ENCODE peak calls at places on chromosomes 12 and 14, in nine cellular contexts. One of them, this sample, is unnamed.

GRCh38 chr12:108311605-108312004 is 27.5 kb downstream of the CMKLR1 start:
- DNase-seq in lower leg skin: no peak
- DNase-seq in brain microvascular endothelial cell: no peak
- DNase-seq in choroid plexus epithelial cell: no peak
- DNase-seq in fibroblast of mammary gland: no peak
- DNase-seq in CD4-positive, alpha-beta T cell: no peak
- DNase-seq in A549: no peak
- DNase-seq in tibial nerve: no peak
- DNase-seq in AG09309: no peak
- DNase-seq in this sample: no peak

GRCh38 chr12:19369691-19370148 is 69.6 kb upstream of the AEBP2 start:
- DNase-seq in lower leg skin: no peak
- DNase-seq in brain microvascular endothelial cell: peak; percentile 13
- DNase-seq in choroid plexus epithelial cell: peak; percentile 25
- DNase-seq in fibroblast of mammary gland: peak; percentile 75
- DNase-seq in CD4-positive, alpha-beta T cell: no peak
- DNase-seq in A549: no peak
- DNase-seq in tibial nerve: no peak
- DNase-seq in AG09309: peak; percentile 66
- DNase-seq in this sample: no peak

GRCh38 chr12:14200598-14200997 is 164.9 kb upstream of the ATF7IP start:
- DNase-seq in lower leg skin: no peak
- DNase-seq in brain microvascular endothelial cell: no peak
- DNase-seq in choroid plexus epithelial cell: no peak
- DNase-seq in fibroblast of mammary gland: no peak
- DNase-seq in CD4-positive, alpha-beta T cell: no peak
- DNase-seq in A549: no peak
- DNase-seq in tibial nerve: no peak
- DNase-seq in AG09309: no peak
- DNase-seq in this sample: no peak

GRCh38 chr14:27845241-27845850 is 921.2 kb upstream of the FOXG1 start:
- DNase-seq in lower leg skin: no peak
- DNase-seq in brain microvascular endothelial cell: no peak
- DNase-seq in choroid plexus epithelial cell: no peak
- DNase-seq in fibroblast of mammary gland: no peak
- DNase-seq in CD4-positive, alpha-beta T cell: no peak
- DNase-seq in A549: no peak
- DNase-seq in tibial nerve: no peak
- DNase-seq in AG09309: no peak
- DNase-seq in this sample: no peak

GRCh38 chr14:20413785-20414117 is 450 bp upstream of the TEP1 start:
- DNase-seq in lower leg skin: peak; percentile 77
- DNase-seq in brain microvascular endothelial cell: no peak
- DNase-seq in choroid plexus epithelial cell: peak; percentile 17
- DNase-seq in fibroblast of mammary gland: no peak
- DNase-seq in CD4-positive, alpha-beta T cell: no peak
- DNase-seq in A549: no peak
- DNase-seq in tibial nerve: no peak
- DNase-seq in AG09309: no peak
- DNase-seq in this sample: no peak

GRCh38 chr14:64198021-64198420 is 96.2 kb downstream of the ESR2 start:
- DNase-seq in lower leg skin: no peak
- DNase-seq in brain microvascular endothelial cell: no peak
- DNase-seq in choroid plexus epithelial cell: no peak
- DNase-seq in fibroblast of mammary gland: no peak
- DNase-seq in CD4-positive, alpha-beta T cell: no peak
- DNase-seq in A549: no peak
- DNase-seq in tibial nerve: no peak
- DNase-seq in AG09309: no peak
- DNase-seq in this sample: no peak

GRCh38 chr14:27367345-27367744 is 769.5 kb upstream of the NOVA1 start:
- DNase-seq in lower leg skin: no peak
- DNase-seq in brain microvascular endothelial cell: no peak
- DNase-seq in choroid plexus epithelial cell: no peak
- DNase-seq in fibroblast of mammary gland: no peak
- DNase-seq in CD4-positive, alpha-beta T cell: no peak
- DNase-seq in A549: no peak
- DNase-seq in tibial nerve: no peak
- DNase-seq in AG09309: no peak
- DNase-seq in this sample: no peak

GRCh38 chr12:50567926-50568325 is 63.1 kb downstream of the DIP2B start:
- DNase-seq in lower leg skin: no peak
- DNase-seq in brain microvascular endothelial cell: no peak
- DNase-seq in choroid plexus epithelial cell: peak; percentile 82
- DNase-seq in fibroblast of mammary gland: peak; percentile 39
- DNase-seq in CD4-positive, alpha-beta T cell: no peak
- DNase-seq in A549: no peak
- DNase-seq in tibial nerve: no peak
- DNase-seq in AG09309: no peak
- DNase-seq in this sample: no peak

GRCh38 chr12:127147724-127148123 is 1119.2 kb upstream of the TMEM132C start:
- DNase-seq in lower leg skin: no peak
- DNase-seq in brain microvascular endothelial cell: no peak
- DNase-seq in choroid plexus epithelial cell: no peak
- DNase-seq in fibroblast of mammary gland: no peak
- DNase-seq in CD4-positive, alpha-beta T cell: no peak
- DNase-seq in A549: no peak
- DNase-seq in tibial nerve: no peak
- DNase-seq in AG09309: no peak
- DNase-seq in this sample: no peak

GRCh38 chr12:13981296-13981962 is at the start of gene GRIN2B:
- DNase-seq in lower leg skin: no peak
- DNase-seq in brain microvascular endothelial cell: no peak
- DNase-seq in choroid plexus epithelial cell: no peak
- DNase-seq in fibroblast of mammary gland: peak; percentile 1
- DNase-seq in CD4-positive, alpha-beta T cell: no peak
- DNase-seq in A549: peak; percentile 19
- DNase-seq in tibial nerve: no peak
- DNase-seq in AG09309: no peak
- DNase-seq in this sample: no peak

GRCh38 chr12:132544173-132544468 is 54.2 kb downstream of the FBRSL1 start:
- DNase-seq in lower leg skin: no peak
- DNase-seq in brain microvascular endothelial cell: no peak
- DNase-seq in choroid plexus epithelial cell: no peak
- DNase-seq in fibroblast of mammary gland: no peak
- DNase-seq in CD4-positive, alpha-beta T cell: no peak
- DNase-seq in A549: no peak
- DNase-seq in tibial nerve: no peak
- DNase-seq in AG09309: no peak
- DNase-seq in this sample: no peak
- TF ChIP-seq CTCF in lower leg skin: no peak
- TF ChIP-seq CTCF in brain microvascular endothelial cell: peak; percentile 54
- TF ChIP-seq CTCF in choroid plexus epithelial cell: peak; percentile 24
- TF ChIP-seq CTCF in fibroblast of mammary gland: no peak
- TF ChIP-seq CTCF in CD4-positive, alpha-beta T cell: no peak
- TF ChIP-seq CTCF in A549: no peak
- TF ChIP-seq CTCF in tibial nerve: no peak
- TF ChIP-seq CTCF in AG09309: no peak
- TF ChIP-seq CTCF in this sample: no peak

GRCh38 chr12:106894774-106895173 is 60.9 kb upstream of the TMEM263 start:
- DNase-seq in lower leg skin: no peak
- DNase-seq in brain microvascular endothelial cell: no peak
- DNase-seq in choroid plexus epithelial cell: no peak
- DNase-seq in fibroblast of mammary gland: no peak
- DNase-seq in CD4-positive, alpha-beta T cell: no peak
- DNase-seq in A549: no peak
- DNase-seq in tibial nerve: no peak
- DNase-seq in AG09309: no peak
- DNase-seq in this sample: no peak

GRCh38 chr12:106900554-106900953 is 55.2 kb upstream of the TMEM263 start:
- DNase-seq in lower leg skin: no peak
- DNase-seq in brain microvascular endothelial cell: no peak
- DNase-seq in choroid plexus epithelial cell: no peak
- DNase-seq in fibroblast of mammary gland: no peak
- DNase-seq in CD4-positive, alpha-beta T cell: no peak
- DNase-seq in A549: no peak
- DNase-seq in tibial nerve: no peak
- DNase-seq in AG09309: no peak
- DNase-seq in this sample: no peak

GRCh38 chr12:106896603-106897002 is 59.1 kb upstream of the TMEM263 start:
- DNase-seq in lower leg skin: no peak
- DNase-seq in brain microvascular endothelial cell: no peak
- DNase-seq in choroid plexus epithelial cell: no peak
- DNase-seq in fibroblast of mammary gland: no peak
- DNase-seq in CD4-positive, alpha-beta T cell: no peak
- DNase-seq in A549: no peak
- DNase-seq in tibial nerve: no peak
- DNase-seq in AG09309: no peak
- DNase-seq in this sample: no peak

GRCh38 chr12:106898001-106898966 is 57.4 kb upstream of the TMEM263 start:
- DNase-seq in lower leg skin: no peak
- DNase-seq in brain microvascular endothelial cell: no peak
- DNase-seq in choroid plexus epithelial cell: no peak
- DNase-seq in fibroblast of mammary gland: no peak
- DNase-seq in CD4-positive, alpha-beta T cell: no peak
- DNase-seq in A549: no peak
- DNase-seq in tibial nerve: no peak
- DNase-seq in AG09309: no peak
- DNase-seq in this sample: no peak

DNA sequence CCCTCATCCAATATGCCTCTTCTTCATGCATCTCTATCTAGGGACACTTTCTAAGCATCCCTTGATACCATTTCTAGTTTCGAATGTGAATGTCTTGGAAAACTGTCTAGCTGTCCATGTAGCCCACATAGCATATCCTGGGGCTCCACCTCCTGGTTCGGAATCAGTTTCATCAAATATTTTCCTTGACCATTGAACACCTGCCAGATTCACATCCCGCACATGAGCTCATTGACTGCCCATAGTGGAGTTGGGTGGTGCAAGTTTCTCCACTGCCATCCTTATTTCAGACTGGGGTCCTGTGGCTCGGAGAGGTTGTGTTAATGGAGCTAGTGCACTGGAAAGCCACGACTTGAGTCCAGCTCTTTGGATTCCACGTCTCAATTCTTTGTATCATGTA is 58.6 kb upstream of the TMEM263 start:
- DNase-seq in lower leg skin: no peak
- DNase-seq in brain microvascular endothelial cell: no peak
- DNase-seq in choroid plexus epithelial cell: peak; percentile 44
- DNase-seq in fibroblast of mammary gland: peak; percentile 50
- DNase-seq in CD4-positive, alpha-beta T cell: no peak
- DNase-seq in A549: no peak
- DNase-seq in tibial nerve: no peak
- DNase-seq in AG09309: no peak
- DNase-seq in this sample: no peak
- TF ChIP-seq CTCF in lower leg skin: no peak
- TF ChIP-seq CTCF in brain microvascular endothelial cell: peak; percentile 28
- TF ChIP-seq CTCF in choroid plexus epithelial cell: peak; percentile 37
- TF ChIP-seq CTCF in fibroblast of mammary gland: peak; percentile 13
- TF ChIP-seq CTCF in CD4-positive, alpha-beta T cell: no peak
- TF ChIP-seq CTCF in A549: peak; percentile 30
- TF ChIP-seq CTCF in tibial nerve: no peak
- TF ChIP-seq CTCF in AG09309: peak; percentile 19
- TF ChIP-seq CTCF in this sample: no peak

GRCh38 chr12:121333747-121334146 is 18.5 kb downstream of the ANAPC5 start:
- DNase-seq in lower leg skin: no peak
- DNase-seq in brain microvascular endothelial cell: no peak
- DNase-seq in choroid plexus epithelial cell: no peak
- DNase-seq in fibroblast of mammary gland: no peak
- DNase-seq in CD4-positive, alpha-beta T cell: no peak
- DNase-seq in A549: no peak
- DNase-seq in tibial nerve: no peak
- DNase-seq in AG09309: no peak
- DNase-seq in this sample: no peak

GRCh38 chr12:121328620-121329019 is 23.6 kb downstream of the ANAPC5 start:
- DNase-seq in lower leg skin: no peak
- DNase-seq in brain microvascular endothelial cell: no peak
- DNase-seq in choroid plexus epithelial cell: no peak
- DNase-seq in fibroblast of mammary gland: no peak
- DNase-seq in CD4-positive, alpha-beta T cell: no peak
- DNase-seq in A549: no peak
- DNase-seq in tibial nerve: no peak
- DNase-seq in AG09309: no peak
- DNase-seq in this sample: no peak

GRCh38 chr12:121330195-121330594 is 22.0 kb downstream of the ANAPC5 start:
- DNase-seq in lower leg skin: no peak
- DNase-seq in brain microvascular endothelial cell: no peak
- DNase-seq in choroid plexus epithelial cell: no peak
- DNase-seq in fibroblast of mammary gland: no peak
- DNase-seq in CD4-positive, alpha-beta T cell: no peak
- DNase-seq in A549: no peak
- DNase-seq in tibial nerve: no peak
- DNase-seq in AG09309: no peak
- DNase-seq in this sample: no peak

GRCh38 chr12:121330692-121331091 is 21.5 kb downstream of the ANAPC5 start:
- DNase-seq in lower leg skin: no peak
- DNase-seq in brain microvascular endothelial cell: no peak
- DNase-seq in choroid plexus epithelial cell: no peak
- DNase-seq in fibroblast of mammary gland: no peak
- DNase-seq in CD4-positive, alpha-beta T cell: no peak
- DNase-seq in A549: no peak
- DNase-seq in tibial nerve: no peak
- DNase-seq in AG09309: no peak
- DNase-seq in this sample: no peak

GRCh38 chr12:121331268-121331667 is 20.9 kb downstream of the ANAPC5 start:
- DNase-seq in lower leg skin: no peak
- DNase-seq in brain microvascular endothelial cell: no peak
- DNase-seq in choroid plexus epithelial cell: peak; percentile 26
- DNase-seq in fibroblast of mammary gland: peak; percentile 5
- DNase-seq in CD4-positive, alpha-beta T cell: no peak
- DNase-seq in A549: no peak
- DNase-seq in tibial nerve: no peak
- DNase-seq in AG09309: no peak
- DNase-seq in this sample: no peak
- TF ChIP-seq CTCF in lower leg skin: no peak
- TF ChIP-seq CTCF in brain microvascular endothelial cell: no peak
- TF ChIP-seq CTCF in choroid plexus epithelial cell: no peak
- TF ChIP-seq CTCF in fibroblast of mammary gland: no peak
- TF ChIP-seq CTCF in CD4-positive, alpha-beta T cell: no peak
- TF ChIP-seq CTCF in A549: no peak
- TF ChIP-seq CTCF in tibial nerve: no peak
- TF ChIP-seq CTCF in AG09309: no peak
- TF ChIP-seq CTCF in this sample: no peak

GRCh38 chr14:22476882-22477281 is 112.1 kb downstream of the DAD1 start:
- DNase-seq in lower leg skin: no peak
- DNase-seq in brain microvascular endothelial cell: no peak
- DNase-seq in choroid plexus epithelial cell: no peak
- DNase-seq in fibroblast of mammary gland: no peak
- DNase-seq in CD4-positive, alpha-beta T cell: no peak
- DNase-seq in A549: no peak
- DNase-seq in tibial nerve: no peak
- DNase-seq in AG09309: no peak
- DNase-seq in this sample: no peak

GRCh38 chr14:22475381-22475780 is 113.6 kb downstream of the DAD1 start:
- DNase-seq in lower leg skin: no peak
- DNase-seq in brain microvascular endothelial cell: no peak
- DNase-seq in choroid plexus epithelial cell: no peak
- DNase-seq in fibroblast of mammary gland: peak; percentile 11
- DNase-seq in CD4-positive, alpha-beta T cell: no peak
- DNase-seq in A549: no peak
- DNase-seq in tibial nerve: no peak
- DNase-seq in AG09309: no peak
- DNase-seq in this sample: no peak

GRCh38 chr14:22476005-22476751 is 112.8 kb downstream of the DAD1 start:
- DNase-seq in lower leg skin: no peak
- DNase-seq in brain microvascular endothelial cell: no peak
- DNase-seq in choroid plexus epithelial cell: no peak
- DNase-seq in fibroblast of mammary gland: no peak
- DNase-seq in CD4-positive, alpha-beta T cell: no peak
- DNase-seq in A549: no peak
- DNase-seq in tibial nerve: no peak
- DNase-seq in AG09309: no peak
- DNase-seq in this sample: no peak

GRCh38 chr14:22472935-22473854 is 115.8 kb downstream of the DAD1 start:
- DNase-seq in lower leg skin: no peak
- DNase-seq in brain microvascular endothelial cell: peak; percentile 54
- DNase-seq in choroid plexus epithelial cell: peak; percentile 79
- DNase-seq in fibroblast of mammary gland: peak; percentile 60
- DNase-seq in CD4-positive, alpha-beta T cell: no peak
- DNase-seq in A549: peak; percentile 21
- DNase-seq in tibial nerve: no peak
- DNase-seq in AG09309: no peak
- DNase-seq in this sample: peak; percentile 57

GRCh38 chr14:22474730-22475351 is 114.2 kb downstream of the DAD1 start:
- DNase-seq in lower leg skin: no peak
- DNase-seq in brain microvascular endothelial cell: peak; percentile 36
- DNase-seq in choroid plexus epithelial cell: peak; percentile 68
- DNase-seq in fibroblast of mammary gland: peak; percentile 47
- DNase-seq in CD4-positive, alpha-beta T cell: no peak
- DNase-seq in A549: no peak
- DNase-seq in tibial nerve: no peak
- DNase-seq in AG09309: no peak
- DNase-seq in this sample: no peak
- TF ChIP-seq CTCF in lower leg skin: no peak
- TF ChIP-seq CTCF in brain microvascular endothelial cell: no peak
- TF ChIP-seq CTCF in choroid plexus epithelial cell: no peak
- TF ChIP-seq CTCF in fibroblast of mammary gland: no peak
- TF ChIP-seq CTCF in CD4-positive, alpha-beta T cell: no peak
- TF ChIP-seq CTCF in A549: no peak
- TF ChIP-seq CTCF in tibial nerve: no peak
- TF ChIP-seq CTCF in AG09309: no peak
- TF ChIP-seq CTCF in this sample: no peak